ENCODE peak calls at places on chromosomes 5 and 9, in nine cellular contexts. O is neural crest cell; X is cardiac fibroblast; U is thoracic aorta; K is fibroblast of mammary gland; M is HFF-Myc; Z is psoas muscle; B is CD8-positive, alpha-beta T cell; N is omental fat pad. P is an unnamed sample.

GRCh38 chr5:178941361-178941760 is 363 bp downstream of the ZNF454 start:
- DNase-seq in O (no peak), X (no peak), U (no peak), K (no peak), M (no peak), Z (peak), B (no peak), N (no peak), P (no peak)

GRCh38 chr9:89605181-89606048 is 603 bp downstream of the GADD45G start:
- DNase-seq in O (peak), X (peak), U (peak), K (peak), M (no peak), Z (peak), B (peak), N (peak), P (no peak)

GRCh38 chr5:41186143-41186542 is 27.2 kb downstream of the C6 start:
- DNase-seq in O (no peak), X (no peak), U (no peak), K (no peak), M (no peak), Z (no peak), B (no peak), N (no peak), P (no peak)

GRCh38 chr5:138466058-138466899 is 1.0 kb downstream of the EGR1 start:
- DNase-seq in O (no peak), X (peak), U (no peak), K (no peak), M (no peak), Z (peak), B (no peak), N (no peak), P (no peak)

GRCh38 chr5:108730617-108731340 is 16.9 kb upstream of the FER start:
- DNase-seq in O (no peak), X (no peak), U (no peak), K (peak), M (no peak), Z (no peak), B (no peak), N (no peak), P (no peak)

GRCh38 chr9:136942112-136942880 is 2.2 kb downstream of the FBXW5 start:
- DNase-seq in O (no peak), X (no peak), U (no peak), K (no peak), M (no peak), Z (no peak), B (no peak), N (no peak), P (peak)

GRCh38 chr5:16713386-16713928 is 96.7 kb upstream of the RETREG1 start:
- DNase-seq in O (peak), X (peak), U (no peak), K (peak), M (no peak), Z (no peak), B (no peak), N (no peak), P (no peak)

GRCh38 chr5:14707811-14708210 is 43.3 kb downstream of the OTULIN start:
- DNase-seq in O (no peak), X (no peak), U (no peak), K (no peak), M (no peak), Z (no peak), B (no peak), N (no peak), P (no peak)

GRCh38 chr5:154967419-154968024 is 26.6 kb downstream of the MRPL22 start:
- DNase-seq in O (no peak), X (peak), U (no peak), K (peak), M (no peak), Z (no peak), B (no peak), N (no peak), P (no peak)

GRCh38 chr5:91332267-91333044 is 50.7 kb downstream of the ARRDC3 start:
- DNase-seq in O (no peak), X (peak), U (no peak), K (peak), M (peak), Z (no peak), B (no peak), N (no peak), P (no peak)

GRCh38 chr5:109304323-109304722 is 105.5 kb downstream of the PJA2 start:
- DNase-seq in O (no peak), X (peak), U (no peak), K (no peak), M (no peak), Z (no peak), B (no peak), N (no peak), P (no peak)

GRCh38 chr5:94870496-94871214 is 252.2 kb downstream of the SLF1 start:
- DNase-seq in O (peak), X (no peak), U (no peak), K (no peak), M (no peak), Z (no peak), B (no peak), N (no peak), P (no peak)

GRCh38 chr5:12920527-12920926 is 1016.3 kb upstream of the CTNND2 start:
- DNase-seq in O (no peak), X (no peak), U (no peak), K (no peak), M (no peak), Z (no peak), B (no peak), N (no peak), P (no peak)

GRCh38 chr9:137478613-137479314 is 19.6 kb upstream of the NSMF start:
- DNase-seq in O (no peak), X (no peak), U (no peak), K (no peak), M (no peak), Z (no peak), B (no peak), N (no peak), P (no peak)

GRCh38 chr5:5270958-5271605 is 131.0 kb downstream of the ADAMTS16 start:
- DNase-seq in O (peak), X (peak), U (peak), K (peak), M (peak), Z (peak), B (no peak), N (peak), P (no peak)

GRCh38 chr9:126624912-126625311 is 11.2 kb downstream of the LMX1B start:
- DNase-seq in O (no peak), X (no peak), U (no peak), K (no peak), M (no peak), Z (no peak), B (no peak), N (no peak), P (no peak)

GRCh38 chr5:939368-939767 is 46.7 kb downstream of the TRIP13 start:
- DNase-seq in O (no peak), X (no peak), U (no peak), K (no peak), M (no peak), Z (no peak), B (no peak), N (no peak), P (peak)

GRCh38 chr9:6417186-6417585 is 4.2 kb downstream of the UHRF2 start:
- DNase-seq in O (no peak), X (no peak), U (no peak), K (peak), M (no peak), Z (no peak), B (no peak), N (no peak), P (no peak)

GRCh38 chr5:134511796-134512660 is 13.4 kb upstream of the JADE2 start:
- DNase-seq in O (no peak), X (peak), U (no peak), K (peak), M (no peak), Z (peak), B (no peak), N (peak), P (no peak)

GRCh38 chr5:108003178-108003577 is 332.4 kb upstream of the EFNA5 start:
- DNase-seq in O (no peak), X (peak), U (no peak), K (peak), M (no peak), Z (no peak), B (no peak), N (no peak), P (no peak)

GRCh38 chr5:132238169-132238744 is 10.6 kb upstream of the P4HA2 start:
- DNase-seq in O (peak), X (peak), U (no peak), K (peak), M (no peak), Z (peak), B (peak), N (peak), P (no peak)

GRCh38 chr5:79236364-79236969 is 536 bp downstream of the JMY start:
- DNase-seq in O (peak), X (peak), U (no peak), K (no peak), M (no peak), Z (no peak), B (no peak), N (no peak), P (peak)

GRCh38 chr9:109940536-109940935 is 160.5 kb downstream of the PALM2AKAP2 start:
- DNase-seq in O (no peak), X (no peak), U (no peak), K (no peak), M (no peak), Z (no peak), B (no peak), N (no peak), P (no peak)

GRCh38 chr5:56481147-56481997 is 248.2 kb upstream of the ANKRD55 start:
- DNase-seq in O (peak), X (peak), U (no peak), K (peak), M (no peak), Z (peak), B (no peak), N (no peak), P (no peak)

GRCh38 chr5:54616031-54616430 is 98.5 kb downstream of the SNX18 start:
- DNase-seq in O (no peak), X (peak), U (no peak), K (peak), M (no peak), Z (no peak), B (no peak), N (no peak), P (no peak)

GRCh38 chr5:108588323-108588722 is 159.4 kb upstream of the FER start:
- DNase-seq in O (no peak), X (no peak), U (no peak), K (no peak), M (no peak), Z (no peak), B (no peak), N (no peak), P (no peak)

GRCh38 chr9:110048976-110049698 is 158.8 kb downstream of the C9orf152 start:
- DNase-seq in O (peak), X (peak), U (no peak), K (no peak), M (no peak), Z (peak), B (no peak), N (no peak), P (no peak)

GRCh38 chr9:133581553-133582343 is 27.4 kb downstream of the FAM163B start:
- DNase-seq in O (no peak), X (peak), U (no peak), K (no peak), M (no peak), Z (no peak), B (no peak), N (no peak), P (no peak)

GRCh38 chr5:169164481-169164925 is 136.4 kb downstream of the SLIT3 start:
- DNase-seq in O (no peak), X (peak), U (no peak), K (peak), M (no peak), Z (no peak), B (no peak), N (no peak), P (no peak)

GRCh38 chr5:81420039-81420667 is 26.2 kb upstream of the ACOT12 start:
- DNase-seq in O (no peak), X (peak), U (no peak), K (peak), M (peak), Z (no peak), B (no peak), N (no peak), P (no peak)

GRCh38 chr5:172425402-172425801 is 28.9 kb downstream of the SH3PXD2B start:
- DNase-seq in O (no peak), X (no peak), U (no peak), K (no peak), M (no peak), Z (no peak), B (no peak), N (no peak), P (no peak)

GRCh38 chr9:137302176-137303030 is at the start of gene NRARP:
- DNase-seq in O (peak), X (peak), U (peak), K (peak), M (no peak), Z (peak), B (peak), N (peak), P (peak)

GRCh38 chr5:10703676-10704075 is 57.4 kb downstream of the DAP start:
- DNase-seq in O (no peak), X (no peak), U (no peak), K (no peak), M (no peak), Z (no peak), B (no peak), N (no peak), P (no peak)

GRCh38 chr9:2418619-2419018 is 203.0 kb upstream of the VLDLR start:
- DNase-seq in O (no peak), X (peak), U (no peak), K (peak), M (peak), Z (no peak), B (no peak), N (no peak), P (no peak)

DNA sequence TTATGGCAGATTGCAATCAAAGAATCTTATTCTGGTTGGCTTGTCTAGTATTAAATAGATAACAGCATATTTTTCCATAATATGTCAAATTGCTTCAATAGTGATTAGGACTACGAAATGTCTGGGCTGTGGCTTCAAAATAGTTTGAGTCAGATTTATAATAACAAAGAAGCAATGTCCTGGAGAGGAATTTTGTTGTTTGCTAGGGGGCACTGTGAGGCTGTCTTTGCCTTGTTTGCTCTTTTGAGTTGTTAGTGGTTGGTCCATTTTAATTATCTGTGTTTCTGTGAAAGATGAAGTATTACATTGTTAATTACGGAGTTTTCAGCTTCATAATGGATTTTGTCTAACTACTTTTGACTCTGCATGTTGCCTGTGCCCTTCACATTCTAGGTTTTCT is 713.6 kb downstream of the TLE4 start:
- DNase-seq in O (no peak), X (peak), U (no peak), K (peak), M (no peak), Z (no peak), B (no peak), N (no peak), P (no peak)
- TF ChIP-seq CTCF in O (peak), X (peak), U (no peak), K (peak), M (no peak), Z (no peak), B (no peak), N (no peak), P (peak)

GRCh38 chr9:127854169-127854833 is at the start of gene ENG:
- DNase-seq in O (peak), X (peak), U (no peak), K (peak), M (no peak), Z (peak), B (no peak), N (no peak), P (peak)
- TF ChIP-seq CTCF in O (no peak), X (peak), U (no peak), K (no peak), M (no peak), Z (peak), B (no peak), N (no peak), P (no peak)

DNA sequence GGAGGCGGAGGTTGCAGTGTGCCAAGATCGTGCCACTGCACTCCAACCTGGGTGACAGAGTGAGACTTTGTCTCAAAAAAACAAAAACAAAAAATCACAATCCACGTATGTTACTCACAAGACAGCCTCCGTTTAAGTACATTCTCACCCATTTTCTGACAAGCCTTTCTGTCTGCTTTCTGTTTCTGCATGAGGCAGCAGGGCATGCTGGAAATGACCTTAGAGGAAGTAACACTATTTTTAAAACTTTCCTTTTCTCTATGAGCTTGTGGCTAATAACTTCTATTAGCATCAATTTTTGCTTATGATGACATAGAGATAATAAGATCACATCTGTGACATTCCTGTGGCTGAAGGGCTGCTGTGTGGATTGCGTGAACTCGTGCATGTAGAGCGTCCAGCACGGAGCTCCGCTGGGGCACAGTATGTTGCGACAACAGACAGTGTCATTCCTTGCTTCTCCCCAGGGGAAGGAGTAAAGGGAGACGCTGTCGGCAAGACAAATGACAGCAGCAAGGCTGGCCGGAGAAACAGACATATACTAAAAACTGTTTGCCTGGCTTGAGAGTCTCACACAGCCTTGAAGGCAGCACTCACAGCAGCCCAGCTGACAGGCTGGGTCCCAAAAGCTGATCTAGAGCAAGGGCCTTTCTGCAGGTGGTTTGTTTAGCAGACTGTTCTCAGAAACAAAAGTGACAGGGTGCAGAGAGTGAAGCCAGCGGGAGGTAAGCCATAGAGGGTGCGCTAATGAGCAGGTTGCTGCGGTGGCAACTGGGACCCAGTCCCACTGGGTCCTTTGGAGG is 1.6 kb downstream of the BTNL3 start:
- DNase-seq in O (no peak), X (no peak), U (no peak), K (no peak), M (no peak), Z (no peak), B (no peak), N (no peak), P (no peak)
- TF ChIP-seq CTCF in O (no peak), X (no peak), U (no peak), K (no peak), M (no peak), Z (no peak), B (no peak), N (no peak), P (no peak)

GRCh38 chr9:121824651-121825480 is 173.4 kb downstream of the DAB2IP start:
- DNase-seq in O (no peak), X (peak), U (no peak), K (peak), M (no peak), Z (no peak), B (no peak), N (no peak), P (peak)
- TF ChIP-seq CTCF in O (no peak), X (no peak), U (no peak), K (no peak), M (no peak), Z (no peak), B (no peak), N (no peak), P (no peak)

GRCh38 chr5:22708770-22709328 is 144.3 kb downstream of the CDH12 start:
- DNase-seq in O (peak), X (no peak), U (no peak), K (no peak), M (no peak), Z (no peak), B (no peak), N (no peak), P (no peak)
- TF ChIP-seq CTCF in O (peak), X (no peak), U (no peak), K (no peak), M (no peak), Z (no peak), B (no peak), N (no peak), P (no peak)

DNA sequence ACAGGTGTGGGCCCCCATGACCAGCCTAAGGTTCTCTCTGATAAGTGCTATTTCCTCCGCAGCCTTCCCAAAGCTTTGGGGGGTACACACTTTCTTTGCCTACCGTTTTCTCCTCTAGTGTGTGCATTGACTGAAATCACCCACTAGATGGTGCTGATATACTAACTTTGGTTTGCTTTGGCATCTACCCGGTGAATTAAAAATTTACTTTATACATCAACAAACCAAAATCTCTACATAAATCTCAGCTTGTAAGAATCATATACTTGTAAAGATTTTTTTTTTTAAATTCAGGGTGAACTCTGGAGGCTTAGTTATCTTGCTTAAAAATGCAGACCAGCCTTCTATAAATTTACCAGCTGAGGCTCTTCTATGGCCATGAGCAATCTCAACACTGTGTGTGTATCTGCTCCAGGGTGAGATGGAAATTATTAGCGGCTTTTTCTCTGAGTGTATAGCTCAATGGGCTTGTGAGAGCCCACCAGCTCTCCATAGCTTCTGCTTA is 475.7 kb upstream of the TNC start:
- DNase-seq in O (peak), X (peak), U (no peak), K (peak), M (no peak), Z (no peak), B (no peak), N (no peak), P (no peak)
- TF ChIP-seq CTCF in O (peak), X (peak), U (peak), K (peak), M (peak), Z (peak), B (peak), N (no peak), P (peak)

DNA sequence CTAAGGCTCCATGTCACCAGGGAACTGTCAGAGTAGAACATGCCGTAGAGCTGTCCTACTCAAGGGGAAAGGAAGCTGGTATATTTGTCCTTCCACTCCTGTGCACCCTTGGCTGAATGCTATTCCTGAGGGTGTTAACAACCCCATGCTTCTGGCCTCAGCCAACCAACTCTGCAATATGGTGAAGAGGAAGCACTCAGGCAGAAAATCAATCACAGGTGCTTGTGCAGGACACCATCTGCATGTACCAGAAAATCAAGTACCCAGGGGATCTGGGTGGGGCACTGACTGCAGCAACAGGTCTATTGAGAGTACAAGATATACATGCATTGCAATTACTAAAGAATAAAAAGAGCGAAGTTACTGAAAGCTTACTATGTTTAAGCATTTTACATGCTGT is 51.4 kb upstream of the NEK6 start:
- DNase-seq in O (no peak), X (no peak), U (no peak), K (no peak), M (no peak), Z (no peak), B (no peak), N (no peak), P (no peak)
- TF ChIP-seq CTCF in O (no peak), X (no peak), U (no peak), K (no peak), M (no peak), Z (no peak), B (no peak), N (no peak), P (no peak)

GRCh38 chr5:150398432-150399157 is 14.1 kb downstream of the CD74 start:
- DNase-seq in O (no peak), X (no peak), U (no peak), K (no peak), M (no peak), Z (no peak), B (no peak), N (no peak), P (no peak)
- TF ChIP-seq CTCF in O (peak), X (peak), U (peak), K (peak), M (peak), Z (peak), B (peak), N (no peak), P (no peak)

P was measured in osteocyte.